ENCODE peak calls at places on chromosomes 12 and 14, in six cellular contexts. J is activated CD4-positive, alpha-beta T cell treated with anti-CD3 and anti-CD28 coated beads, Interleukin-2, amount 50 U/mL, for 1 hour; D is gastrocnemius medialis; O is glomerular endothelial cell; H is anterior cingulate cortex; X is right cardiac atrium. A is an unnamed sample.

GRCh38 chr12:103401421-103401820 is 94.3 kb downstream of the C12orf42 start:
- DNase-seq in D (no peak), H (no peak), X (no peak), O (no peak), J (no peak), A (no peak)

GRCh38 chr14:101360045-101360931 is 201.0 kb upstream of the DIO3 start:
- DNase-seq in X (no peak), D (peak), J (no peak), O (no peak), H (no peak), A (no peak)

GRCh38 chr12:109027767-109028166 is 6.9 kb upstream of the SVOP start:
- DNase-seq in J (no peak), X (no peak), H (no peak), O (no peak), D (no peak), A (no peak)

GRCh38 chr12:42982828-42983227 is 393.3 kb upstream of the PRICKLE1 start:
- DNase-seq in H (no peak), J (no peak), O (no peak), D (no peak), X (no peak), A (no peak)

GRCh38 chr12:98863167-98863566 is 218.1 kb downstream of the APAF1 start:
- DNase-seq in D (no peak), X (no peak), O (no peak), H (no peak), J (no peak), A (no peak)

GRCh38 chr14:76729195-76729594 is 32.1 kb upstream of the VASH1 start:
- DNase-seq in O (no peak), H (no peak), J (no peak), X (no peak), D (no peak), A (no peak)

GRCh38 chr14:100592972-100593371 is 5.8 kb upstream of the BEGAIN start:
- DNase-seq in H (no peak), O (no peak), X (no peak), D (no peak), J (no peak), A (no peak)

GRCh38 chr14:105616802-105617192 is 90.4 kb downstream of the TMEM121 start:
- DNase-seq in D (no peak), O (no peak), X (no peak), J (no peak), H (no peak), A (no peak)

GRCh38 chr12:89706551-89707348 is 1.9 kb downstream of the ATP2B1 start:
- DNase-seq in J (no peak), H (no peak), O (no peak), X (peak), D (no peak), A (no peak)

GRCh38 chr14:32694795-32695449 is 243.8 kb upstream of the NPAS3 start:
- DNase-seq in D (no peak), J (no peak), O (no peak), H (no peak), X (no peak), A (no peak)